ENCODE peak calls at places on chromosomes 1 and 21, in nine cellular contexts. I is cardiac fibroblast; V is effector memory CD8-positive, alpha-beta T cell; H is NCI-H1092 treated with DMSO at 0.1 percent for 48 hours; T is left ventricle myocardium inferior; W is ELF-1; D is lower leg skin; M is germinal center; X is T-helper 2 cell. U is an unnamed sample.

GRCh38 chr1:153597206-153597605 is 15.7 kb downstream of the S100A16 start:
- DNase-seq in I (peak; percentile 72), V (no peak), H (no peak), T (no peak), W (no peak), D (no peak), M (no peak), X (no peak), U (no peak)

GRCh38 chr1:220339581-220339980 is 67.3 kb upstream of the RAB3GAP2 start:
- DNase-seq in I (no peak), V (no peak), H (no peak), T (no peak), W (no peak), D (no peak), M (no peak), X (no peak), U (no peak)

GRCh38 chr1:150973258-150973825 is 1.3 kb downstream of the CERS2 start:
- DNase-seq in I (no peak), V (no peak), H (no peak), T (peak; percentile 23), W (peak; percentile 32), D (no peak), M (no peak), X (no peak), U (no peak)

GRCh38 chr21:33750017-33750416 is 107.7 kb downstream of the ITSN1 start:
- DNase-seq in I (no peak), V (no peak), H (no peak), T (peak; percentile 35), W (no peak), D (no peak), M (no peak), X (no peak), U (no peak)

GRCh38 chr1:111571987-111572386 is 47.6 kb upstream of the RAP1A start:
- DNase-seq in I (peak; percentile 38), V (no peak), H (no peak), T (no peak), W (no peak), D (no peak), M (no peak), X (no peak), U (no peak)

GRCh38 chr1:194730304-194730703 is 1543.9 kb upstream of the B3GALT2 start:
- DNase-seq in I (no peak), V (no peak), H (no peak), T (no peak), W (no peak), D (no peak), M (no peak), X (no peak), U (no peak)

GRCh38 chr1:204791453-204792366 is 79.0 kb upstream of the NFASC start:
- DNase-seq in I (peak; percentile 65), V (peak; percentile 71), H (peak; percentile 60), T (peak; percentile 58), W (peak; percentile 94), D (peak; percentile 90), M (peak; percentile 81), X (peak; percentile 74), U (peak; percentile 88)

GRCh38 chr21:43639470-43640178 is 19.7 kb downstream of the HSF2BP start:
- DNase-seq in I (peak; percentile 92), V (no peak), H (no peak), T (no peak), W (no peak), D (no peak), M (no peak), X (no peak), U (no peak)

GRCh38 chr1:202084791-202085681 is 37.7 kb upstream of the GPR37L1 start:
- DNase-seq in I (no peak), V (no peak), H (peak; percentile 83), T (no peak), W (peak; percentile 14), D (no peak), M (no peak), X (no peak), U (no peak)

GRCh38 chr1:220527279-220528048 is 472 bp upstream of the MARK1 start:
- DNase-seq in I (peak; percentile 6), V (no peak), H (peak; percentile 72), T (peak; percentile 48), W (peak; percentile 42), D (no peak), M (peak; percentile 37), X (no peak), U (no peak)

GRCh38 chr1:28096210-28097099 is 8.0 kb upstream of the EYA3 start:
- DNase-seq in I (no peak), V (no peak), H (no peak), T (no peak), W (no peak), D (no peak), M (no peak), X (no peak), U (no peak)

GRCh38 chr1:19036049-19036546 is 79.6 kb upstream of the IFFO2 start:
- DNase-seq in I (no peak), V (no peak), H (peak; percentile 69), T (no peak), W (no peak), D (peak; percentile 83), M (no peak), X (no peak), U (no peak)

GRCh38 chr1:9808459-9808858 is 15.3 kb downstream of the CLSTN1 start:
- DNase-seq in I (no peak), V (no peak), H (no peak), T (no peak), W (no peak), D (peak; percentile 25), M (no peak), X (no peak), U (no peak)

GRCh38 chr1:119974013-119974412 is 77.7 kb upstream of the ADAM30 start:
- DNase-seq in I (no peak), V (no peak), H (no peak), T (no peak), W (no peak), D (no peak), M (no peak), X (no peak), U (no peak)

GRCh38 chr1:62045579-62045978 is 149.1 kb upstream of the L1TD1 start:
- DNase-seq in I (no peak), V (no peak), H (no peak), T (no peak), W (no peak), D (no peak), M (no peak), X (no peak), U (peak; percentile 70)

GRCh38 chr1:210246447-210246846 is 13.9 kb downstream of the SERTAD4 start:
- DNase-seq in I (peak; percentile 52), V (no peak), H (no peak), T (no peak), W (no peak), D (no peak), M (no peak), X (no peak), U (no peak)

GRCh38 chr1:194024659-194025058 is 838.2 kb upstream of the B3GALT2 start:
- DNase-seq in I (peak; percentile 68), V (no peak), H (peak; percentile 27), T (no peak), W (no peak), D (no peak), M (no peak), X (no peak), U (no peak)

GRCh38 chr1:24341260-24341659 is 22.1 kb downstream of the GRHL3 start:
- DNase-seq in I (no peak), V (no peak), H (no peak), T (no peak), W (no peak), D (no peak), M (no peak), X (no peak), U (no peak)

GRCh38 chr1:211606327-211606913 is 27.5 kb upstream of the SLC30A1 start:
- DNase-seq in I (no peak), V (no peak), H (no peak), T (no peak), W (no peak), D (no peak), M (peak; percentile 20), X (no peak), U (no peak)

GRCh38 chr1:158943059-158943458 is 11.7 kb downstream of the PYHIN1 start:
- DNase-seq in I (peak; percentile 27), V (no peak), H (no peak), T (no peak), W (no peak), D (no peak), M (no peak), X (no peak), U (no peak)

GRCh38 chr1:198837276-198838021 is 198.6 kb downstream of the PTPRC start:
- DNase-seq in I (no peak), V (no peak), H (no peak), T (no peak), W (no peak), D (no peak), M (peak; percentile 15), X (no peak), U (no peak)

GRCh38 chr1:161791889-161792655 is 26.0 kb downstream of the ATF6 start:
- DNase-seq in I (peak; percentile 56), V (no peak), H (no peak), T (no peak), W (no peak), D (no peak), M (no peak), X (no peak), U (no peak)

GRCh38 chr1:230463760-230464159 is 37.6 kb upstream of the PGBD5 start:
- DNase-seq in I (no peak), V (no peak), H (no peak), T (no peak), W (no peak), D (no peak), M (no peak), X (no peak), U (no peak)

GRCh38 chr1:152728986-152729385 is 21.0 kb downstream of the LCE4A start:
- DNase-seq in I (no peak), V (no peak), H (no peak), T (no peak), W (no peak), D (no peak), M (no peak), X (no peak), U (no peak)

GRCh38 chr1:230317823-230318819 is 108.0 kb downstream of the PGBD5 start:
- DNase-seq in I (no peak), V (no peak), H (no peak), T (no peak), W (no peak), D (no peak), M (no peak), X (no peak), U (peak; percentile 37)

GRCh38 chr1:193740762-193741161 is 554.3 kb upstream of the B3GALT2 start:
- DNase-seq in I (no peak), V (no peak), H (no peak), T (no peak), W (no peak), D (no peak), M (no peak), X (no peak), U (no peak)

GRCh38 chr1:217332426-217333065 is 298.3 kb downstream of the GPATCH2 start:
- DNase-seq in I (peak; percentile 32), V (no peak), H (peak; percentile 22), T (peak; percentile 16), W (no peak), D (no peak), M (no peak), X (no peak), U (no peak)

GRCh38 chr21:43910460-43910859 is 45.4 kb downstream of the AGPAT3 start:
- DNase-seq in I (no peak), V (no peak), H (no peak), T (no peak), W (no peak), D (no peak), M (no peak), X (no peak), U (no peak)

GRCh38 chr1:54360165-54361005 is 45.8 kb downstream of the SSBP3 start:
- DNase-seq in I (no peak), V (no peak), H (no peak), T (no peak), W (no peak), D (no peak), M (no peak), X (no peak), U (peak; percentile 12)

GRCh38 chr1:48493970-48494769 is 22.2 kb upstream of the SPATA6 start:
- DNase-seq in I (peak; percentile 94), V (no peak), H (no peak), T (no peak), W (no peak), D (no peak), M (no peak), X (no peak), U (peak; percentile 85)

GRCh38 chr1:84436907-84437667 is 38.8 kb downstream of the DNASE2B start:
- DNase-seq in I (no peak), V (no peak), H (no peak), T (no peak), W (no peak), D (no peak), M (peak; percentile 20), X (no peak), U (peak; percentile 4)